ENCODE peak calls at places on chromosomes 2 and 18, in four cellular contexts. B is ACHN, G is T-cell, L is hippocampal formation. I is an unnamed sample.

GRCh38 chr2:186992597-186992996 is 143.6 kb upstream of the ZSWIM2 start:
- DNase-seq in B (no peak), G (no peak), L (no peak), I (no peak)

GRCh38 chr2:76569819-76570218 is 859.1 kb upstream of the GCFC2 start:
- DNase-seq in B (no peak), G (no peak), L (no peak), I (no peak)

GRCh38 chr2:105394951-105395611 is 3.8 kb downstream of the FHL2 start:
- DNase-seq in B (no peak), G (no peak), L (no peak), I (no peak)

GRCh38 chr2:73415906-73416305 is 30.3 kb downstream of the ALMS1 start:
- DNase-seq in B (peak; percentile 6), G (no peak), L (no peak), I (no peak)

GRCh38 chr18:46333371-46334199 is 229.4 kb downstream of the HAUS1 start:
- DNase-seq in B (no peak), G (no peak), L (peak; percentile 26), I (no peak)

GRCh38 chr2:62197609-62198236 is 1.8 kb downstream of the B3GNT2 start:
- DNase-seq in B (peak; percentile 18), G (no peak), L (no peak), I (no peak)

GRCh38 chr2:128155970-128156369 is 65.0 kb downstream of the UGGT1 start:
- DNase-seq in B (no peak), G (no peak), L (no peak), I (no peak)

GRCh38 chr18:9139400-9140039 is 2.9 kb downstream of the ANKRD12 start:
- DNase-seq in B (no peak), G (no peak), L (no peak), I (no peak)

GRCh38 chr2:108927936-108928659 is 60.9 kb downstream of the EDAR start:
- DNase-seq in B (peak; percentile 58), G (peak; percentile 41), L (no peak), I (peak; percentile 27)

GRCh38 chr2:73174244-73174643 is 28.1 kb upstream of the NOTO start:
- DNase-seq in B (no peak), G (no peak), L (no peak), I (no peak)

GRCh38 chr2:61792355-61792754 is 61.5 kb downstream of the FAM161A start:
- DNase-seq in B (no peak), G (no peak), L (no peak), I (no peak)

GRCh38 chr2:219059725-219060682 is 717 bp downstream of the IHH start:
- DNase-seq in B (peak; percentile 21), G (no peak), L (no peak), I (no peak)

GRCh38 chr2:38274286-38275276 is 102.5 kb downstream of the ATL2 start:
- DNase-seq in B (peak; percentile 86), G (peak; percentile 17), L (peak; percentile 4), I (peak; percentile 77)